ENCODE peak calls at places on chromosome 12, in eight cellular contexts. O, W, T, P, L, G, V and M are unnamed samples.

GRCh38 chr12:108985750-108986149 is 35.1 kb downstream of the SVOP start:
- DNase-seq in O (no peak), T (no peak), L (no peak), P (no peak), G (no peak), V (no peak), W (no peak), M (no peak)

GRCh38 chr12:79933580-79934264 is 1.2 kb downstream of the PPP1R12A start:
- DNase-seq in G (no peak), P (no peak), V (peak), W (no peak), L (no peak), T (no peak), O (no peak), M (no peak)

GRCh38 chr12:58877243-58877743 is 43.0 kb downstream of the LRIG3 start:
- DNase-seq in V (no peak), W (no peak), L (no peak), G (no peak), P (no peak), T (no peak), O (no peak), M (peak)

GRCh38 chr12:52566847-52567291 is 6.8 kb downstream of the KRT74 start:
- DNase-seq in G (no peak), P (no peak), L (peak), W (no peak), T (peak), V (peak), O (peak), M (no peak)

GRCh38 chr12:100793182-100793581 is 1.4 kb upstream of the ANO4 start:
- DNase-seq in T (no peak), G (no peak), P (no peak), W (no peak), V (no peak), L (no peak), O (no peak), M (no peak)

GRCh38 chr12:104478396-104479140 is 21.8 kb downstream of the CHST11 start:
- DNase-seq in T (no peak), W (no peak), P (no peak), G (no peak), O (no peak), V (no peak), L (peak), M (no peak)

GRCh38 chr12:106840217-106840616 is 65.7 kb downstream of the RIC8B start:
- DNase-seq in L (peak), T (no peak), O (no peak), P (peak), W (no peak), G (no peak), V (peak), M (no peak)

GRCh38 chr12:3315201-3315661 is 175.8 kb upstream of the PRMT8 start:
- DNase-seq in P (peak), V (no peak), T (no peak), G (peak), W (peak), L (no peak), O (peak), M (no peak)

GRCh38 chr12:116361404-116362223 is 84.1 kb upstream of the MED13L start:
- DNase-seq in W (no peak), G (no peak), V (no peak), L (no peak), T (no peak), P (no peak), O (no peak), M (no peak)

GRCh38 chr12:10153271-10154144 is 18.4 kb downstream of the OLR1 start:
- DNase-seq in W (peak), V (peak), G (peak), T (peak), L (peak), P (peak), O (peak), M (peak)

GRCh38 chr12:54958048-54958658 is 26.4 kb downstream of the TESPA1 start:
- DNase-seq in L (peak), V (peak), P (no peak), G (no peak), T (peak), O (no peak), W (no peak), M (peak)

GRCh38 chr12:101557092-101557491 is 37.7 kb upstream of the MYBPC1 start:
- DNase-seq in V (no peak), G (no peak), P (no peak), T (no peak), L (no peak), W (no peak), O (no peak), M (no peak)

GRCh38 chr12:119068129-119068856 is 87.0 kb downstream of the SRRM4 start:
- DNase-seq in T (no peak), W (no peak), V (peak), G (no peak), O (peak), L (no peak), P (no peak), M (no peak)

GRCh38 chr12:8948711-8949524 is 527 bp downstream of the M6PR start:
- DNase-seq in V (peak), L (peak), W (no peak), T (no peak), O (no peak), G (no peak), P (no peak), M (peak)

GRCh38 chr12:124760548-124760947 is 103.1 kb downstream of the SCARB1 start:
- DNase-seq in L (no peak), V (no peak), W (no peak), G (no peak), O (no peak), P (no peak), T (no peak), M (no peak)

GRCh38 chr12:128339121-128339520 is 72.2 kb downstream of the TMEM132C start:
- DNase-seq in G (no peak), L (no peak), P (peak), W (no peak), O (no peak), V (peak), T (no peak), M (no peak)

GRCh38 chr12:50149311-50149710 is 17.9 kb downstream of the CERS5 start:
- DNase-seq in W (no peak), V (no peak), P (no peak), G (no peak), O (no peak), T (no peak), L (no peak), M (no peak)

GRCh38 chr12:114473717-114474116 is 67.8 kb upstream of the TBX5 start:
- DNase-seq in O (no peak), G (no peak), P (no peak), T (no peak), V (no peak), L (no peak), W (no peak), M (no peak)

GRCh38 chr12:114479831-114480230 is 73.9 kb upstream of the TBX5 start:
- DNase-seq in T (no peak), O (no peak), V (no peak), W (no peak), G (no peak), P (no peak), L (no peak), M (no peak)

GRCh38 chr12:114478891-114479290 is 72.9 kb upstream of the TBX5 start:
- DNase-seq in O (no peak), L (no peak), W (no peak), P (no peak), V (no peak), G (no peak), T (no peak), M (no peak)

GRCh38 chr12:114480309-114481199 is 74.6 kb upstream of the TBX5 start:
- DNase-seq in T (no peak), P (no peak), L (no peak), G (no peak), V (no peak), W (no peak), O (no peak), M (no peak)

DNA sequence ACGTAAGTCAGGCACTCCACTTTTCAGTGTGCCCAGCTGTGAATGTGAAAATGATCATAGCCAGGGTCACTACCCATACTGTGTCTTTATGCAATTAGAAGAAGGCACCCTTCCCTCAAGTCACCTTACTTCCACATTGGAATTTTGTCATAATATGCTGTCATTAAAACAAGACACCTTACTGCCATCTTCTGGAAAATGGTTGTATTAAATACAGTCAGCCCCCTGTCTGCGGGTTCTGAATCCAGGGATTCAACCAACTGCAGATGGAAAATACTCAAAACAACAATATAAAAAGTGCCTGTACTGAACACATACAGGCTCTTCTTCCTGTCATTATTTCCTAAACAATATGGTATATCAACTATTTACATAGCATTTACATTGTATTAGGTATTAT is 70.2 kb upstream of the TBX5 start:
- DNase-seq in V (peak), P (no peak), W (no peak), L (no peak), T (no peak), G (no peak), O (no peak), M (no peak)
- TF ChIP-seq CTCF in V (peak), P (no peak), W (no peak), L (no peak), T (no peak), G (peak), O (peak), M (no peak)

DNA sequence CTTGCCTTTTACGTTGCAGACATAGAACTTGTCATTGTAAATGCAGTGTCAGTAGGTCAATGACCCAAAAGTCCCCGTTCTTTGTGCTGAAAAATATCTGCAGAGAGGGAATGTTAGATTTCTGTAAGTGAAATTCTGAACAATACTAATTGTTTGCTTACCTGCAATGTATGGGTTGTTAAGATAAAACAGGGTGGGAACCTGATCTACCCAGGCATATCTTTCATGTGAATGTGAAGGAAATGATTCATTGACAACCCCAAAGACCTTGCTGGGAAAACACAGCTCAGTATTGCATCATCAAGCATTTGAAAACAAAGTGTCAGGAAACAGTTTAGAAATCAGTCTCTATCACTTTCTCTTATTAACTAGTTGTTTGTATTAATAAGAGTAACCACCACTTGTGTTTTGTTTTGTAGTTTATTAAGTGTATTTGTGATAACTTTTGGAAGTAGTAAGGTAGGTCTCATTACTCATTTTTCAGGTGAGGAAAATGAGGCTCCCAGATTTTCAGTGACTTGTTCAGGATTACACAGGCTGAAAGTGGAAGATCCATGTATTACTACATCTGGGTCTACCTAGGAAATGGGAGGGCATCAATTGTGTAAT is 57.9 kb upstream of the SLC38A2 start:
- DNase-seq in P (no peak), T (no peak), W (no peak), V (no peak), O (no peak), G (no peak), L (peak), M (no peak)
- H3K4me3 ChIP-seq in P (no peak), T (no peak), W (no peak), V (no peak), O (no peak), G (no peak), L (no peak), M (no peak)

GRCh38 chr12:85983601-85984000 is 109.5 kb downstream of the NTS start:
- DNase-seq in V (no peak), O (no peak), W (no peak), G (no peak), T (no peak), P (no peak), L (no peak), M (no peak)
- H3K27ac ChIP-seq in V (no peak), O (no peak), W (no peak), G (no peak), T (no peak), P (no peak), L (no peak), M (no peak)

DNA sequence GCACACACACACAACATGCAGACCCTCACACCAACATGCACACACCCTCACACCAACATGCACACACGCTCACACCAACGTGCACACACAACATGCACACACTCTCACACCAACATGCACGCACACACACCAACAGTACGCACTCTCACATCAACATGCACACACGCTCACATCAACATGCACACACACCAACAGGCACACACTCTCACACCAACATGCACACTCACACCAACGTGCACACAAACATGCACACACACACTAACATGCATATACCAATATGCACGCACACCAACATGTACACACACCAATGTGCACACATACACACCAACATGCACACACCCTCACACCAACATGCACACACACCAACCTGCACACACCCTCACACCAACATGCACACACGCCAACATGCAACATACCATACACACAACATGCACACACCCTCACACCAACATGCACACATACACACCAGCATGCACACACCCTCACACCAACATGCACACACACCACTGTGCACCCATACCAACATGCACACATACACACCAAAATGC is 175.8 kb downstream of the KSR2 start:
- DNase-seq in P (no peak), L (no peak), W (no peak), V (no peak), T (no peak), G (no peak), O (no peak), M (no peak)
- TF ChIP-seq CTCF in P (no peak), L (no peak), W (no peak), V (no peak), T (no peak), G (no peak), O (no peak), M (no peak)

GRCh38 chr12:132561784-132562156 is 48.6 kb downstream of the LRCOL1 start:
- DNase-seq in P (no peak), T (no peak), V (peak), G (no peak), W (no peak), O (no peak), L (peak), M (peak)
- H3K4me3 ChIP-seq in P (no peak), T (no peak), V (no peak), G (no peak), W (no peak), O (no peak), L (no peak), M (no peak)

GRCh38 chr12:12428961-12429657 is 72.2 kb downstream of the BORCS5 start:
- DNase-seq in G (no peak), V (no peak), W (no peak), O (no peak), P (no peak), T (no peak), L (no peak), M (no peak)
- H3K27ac ChIP-seq in G (peak), V (no peak), W (no peak), O (no peak), P (no peak), T (no peak), L (no peak), M (no peak)

GRCh38 chr12:20946732-20947131 is 136.2 kb downstream of the SLCO1B3 start:
- DNase-seq in V (peak), L (peak), O (no peak), G (no peak), P (no peak), T (no peak), W (no peak), M (no peak)
- TF ChIP-seq CTCF in V (peak), L (peak), O (peak), G (no peak), P (no peak), T (no peak), W (no peak), M (no peak)

GRCh38 chr12:92968201-92968813 is 39.2 kb upstream of the EEA1 start:
- DNase-seq in L (no peak), W (no peak), T (no peak), O (no peak), P (no peak), V (no peak), G (no peak), M (no peak)
- H3K4me3 ChIP-seq in L (no peak), W (no peak), T (no peak), O (no peak), P (no peak), V (no peak), G (no peak), M (no peak)

DNA sequence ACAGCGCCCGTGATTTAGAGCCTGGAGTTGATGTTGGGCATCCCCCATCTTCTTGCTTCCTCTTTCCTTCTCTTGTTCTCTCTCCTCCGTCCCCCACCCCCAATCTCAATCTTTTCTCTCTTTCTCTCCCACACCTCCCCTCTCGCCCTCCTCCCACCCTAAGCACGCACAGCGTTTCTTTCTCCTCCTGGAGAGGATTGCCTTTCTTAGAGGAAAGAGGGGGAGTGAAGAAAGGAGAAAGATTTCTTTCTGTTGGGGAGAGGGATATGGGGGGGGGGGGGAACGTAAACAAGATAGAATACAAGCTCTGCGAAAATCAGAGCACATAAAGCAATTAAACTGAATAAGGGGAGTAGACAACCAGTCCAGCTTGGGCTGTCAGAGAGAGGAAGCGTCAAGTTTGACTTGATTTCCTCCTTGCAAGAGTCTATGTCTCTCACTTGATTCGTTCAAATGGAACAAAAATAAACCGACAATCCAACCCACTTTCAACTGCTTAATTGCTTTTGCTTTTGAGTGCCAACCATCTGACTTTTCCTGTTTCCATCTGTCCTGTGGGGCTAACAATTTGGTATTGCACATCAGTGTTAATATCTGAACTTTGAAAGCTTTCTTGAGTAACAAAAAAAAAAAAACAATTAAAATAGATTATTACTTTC is 852 bp downstream of the SYT1 start:
- DNase-seq in T (no peak), G (no peak), W (no peak), P (no peak), L (no peak), V (no peak), O (no peak), M (no peak)
- H3K27ac ChIP-seq in T (no peak), G (no peak), W (peak), P (peak), L (no peak), V (no peak), O (no peak), M (no peak)